ENCODE peak calls at places on chromosomes 1 and 21, in four cellular contexts. E is fibroblast of lung, K is brain microvascular endothelial cell, H is left ventricle myocardium inferior. R is an unnamed sample.

GRCh38 chr1:145891143-145891542 is 5.5 kb upstream of the ANKRD35 start:
- DNase-seq in K (peak; percentile 42), E (peak; percentile 75), H (no peak), R (no peak)

GRCh38 chr1:112716133-112716720 is 1.1 kb upstream of the PPM1J start:
- DNase-seq in H (peak; percentile 81), K (peak; percentile 87), E (peak; percentile 83), R (peak; percentile 83)

GRCh38 chr21:45853703-45854342 is 127.7 kb upstream of the COL6A1 start:
- DNase-seq in K (no peak), E (no peak), H (no peak), R (no peak)

GRCh38 chr1:91601554-91602322 is 101.1 kb downstream of the CDC7 start:
- DNase-seq in E (no peak), K (no peak), H (peak; percentile 82), R (no peak)

GRCh38 chr1:193473932-193474331 is 287.5 kb upstream of the B3GALT2 start:
- DNase-seq in K (no peak), H (no peak), E (no peak), R (no peak)

GRCh38 chr1:22529901-22530621 is 33.2 kb upstream of the EPHA8 start:
- DNase-seq in K (no peak), E (peak; percentile 14), H (peak; percentile 29), R (no peak)

GRCh38 chr1:12442217-12442616 is 175.8 kb downstream of the DHRS3 start:
- DNase-seq in H (no peak), E (no peak), K (no peak), R (no peak)

GRCh38 chr21:26811031-26811430 is 34.2 kb downstream of the ADAMTS1 start:
- DNase-seq in K (peak; percentile 63), H (no peak), E (no peak), R (no peak)

GRCh38 chr1:8396083-8396911 is 78.4 kb downstream of the SLC45A1 start:
- DNase-seq in K (peak; percentile 49), H (no peak), E (peak; percentile 87), R (no peak)

GRCh38 chr1:66927528-66927927 is 2.7 kb downstream of the MIER1 start:
- DNase-seq in E (no peak), H (no peak), K (no peak), R (no peak)

GRCh38 chr1:66925944-66926343 is 1.2 kb downstream of the MIER1 start:
- DNase-seq in E (no peak), H (no peak), K (no peak), R (no peak)

GRCh38 chr1:66925558-66925910 is 744 bp downstream of the MIER1 start:
- DNase-seq in H (no peak), K (no peak), E (no peak), R (no peak)

GRCh38 chr1:66929289-66929688 is 4.5 kb downstream of the MIER1 start:
- DNase-seq in E (no peak), H (no peak), K (no peak), R (no peak)

GRCh38 chr1:66924756-66925557 is at the start of the genes DNAI4 and MIER1:
- DNase-seq in K (peak; percentile 97), H (peak; percentile 98), E (peak; percentile 97), R (peak; percentile 98)
- TF ChIP-seq CTCF in K (peak; percentile 45), H (peak; percentile 52), E (no peak), R (peak; percentile 23)

GRCh38 chr1:108886292-108886691 is 9.5 kb downstream of the GPSM2 start:
- DNase-seq in H (no peak), E (no peak), K (no peak), R (no peak)
- TF ChIP-seq CTCF in H (no peak), E (no peak), K (no peak), R (no peak)

GRCh38 chr21:44836666-44837471 is 19.0 kb upstream of the SUMO3 start:
- DNase-seq in E (no peak), H (no peak), K (no peak), R (no peak)
- TF ChIP-seq CTCF in E (no peak), H (no peak), K (no peak), R (no peak)

GRCh38 chr1:81254560-81254959 is 546.2 kb upstream of the ADGRL2 start:
- DNase-seq in H (no peak), K (no peak), E (no peak), R (no peak)
- TF ChIP-seq CTCF in H (no peak), K (peak; percentile 54), E (no peak), R (peak; percentile 2)

GRCh38 chr1:151491641-151492040 is 19.5 kb upstream of the CGN start:
- DNase-seq in H (no peak), K (no peak), E (no peak), R (no peak)

GRCh38 chr1:151482017-151482416 is 22.7 kb upstream of the POGZ start:
- DNase-seq in K (no peak), H (no peak), E (no peak), R (no peak)

GRCh38 chr1:151486557-151486956 is 24.6 kb upstream of the CGN start:
- DNase-seq in H (no peak), E (no peak), K (no peak), R (no peak)

DNA sequence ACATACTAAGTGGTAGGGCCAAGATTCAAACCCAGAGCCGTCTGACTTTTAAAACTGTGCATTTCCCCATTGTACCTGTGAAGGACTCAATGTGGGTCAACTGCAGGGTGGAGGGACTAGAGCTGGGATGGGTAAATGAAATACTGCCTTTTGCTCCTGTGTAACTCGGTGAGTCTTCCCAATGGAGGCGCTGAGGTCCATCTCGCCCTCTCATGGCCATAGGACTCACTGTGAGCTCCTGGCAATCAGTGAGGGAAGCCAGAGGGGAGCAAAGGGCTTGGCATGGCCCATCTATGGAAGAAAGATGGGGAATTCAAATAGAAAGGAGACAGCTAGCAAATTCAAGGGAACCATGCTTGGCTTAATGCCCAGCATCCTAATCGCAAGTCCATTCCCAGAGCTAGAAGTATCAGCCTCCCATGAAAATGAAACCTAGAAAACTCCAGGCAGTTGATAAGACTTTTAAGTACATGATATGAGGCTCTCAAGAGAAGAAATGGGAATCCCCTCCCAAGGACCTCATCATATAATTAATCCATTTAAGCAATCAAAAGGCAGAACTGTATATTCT is 25.4 kb upstream of the CGN start:
- DNase-seq in H (no peak), E (no peak), K (peak; percentile 11), R (no peak)
- TF ChIP-seq CTCF in H (no peak), E (no peak), K (no peak), R (no peak)

GRCh38 chr1:29708381-29708780 is 472.1 kb downstream of the PTPRU start:
- DNase-seq in K (no peak), H (no peak), E (peak; percentile 50), R (no peak)

GRCh38 chr1:29707796-29708195 is 471.5 kb downstream of the PTPRU start:
- DNase-seq in H (no peak), K (no peak), E (no peak), R (no peak)

GRCh38 chr1:29708818-29709710 is 472.7 kb downstream of the PTPRU start:
- DNase-seq in E (peak; percentile 91), K (peak; percentile 34), H (no peak), R (no peak)

GRCh38 chr1:29711582-29712274 is 475.4 kb downstream of the PTPRU start:
- DNase-seq in H (no peak), E (peak; percentile 96), K (peak; percentile 73), R (peak; percentile 54)

GRCh38 chr1:29709711-29710169 is 473.4 kb downstream of the PTPRU start:
- DNase-seq in K (peak; percentile 22), H (no peak), E (peak; percentile 88), R (no peak)
- TF ChIP-seq CTCF in K (no peak), H (no peak), E (no peak), R (no peak)